ENCODE peak calls at places on chromosome 1, in ten cellular contexts. S, M, B, Y, A, F, C, D, J and K are unnamed samples.

GRCh38 chr1:228742535-228742934 is 7.3 kb downstream of the RHOU start:
- DNase-seq in M (no peak), J (no peak), C (no peak), Y (no peak), A (no peak), F (no peak), S (no peak), B (no peak), D (no peak), K (no peak)

GRCh38 chr1:53133261-53134041 is 9.0 kb downstream of the SLC1A7 start:
- DNase-seq in D (no peak), B (no peak), S (no peak), M (no peak), Y (no peak), F (no peak), J (no peak), A (no peak), C (no peak), K (no peak)

GRCh38 chr1:156664949-156665411 is 12.2 kb downstream of the NES start:
- DNase-seq in B (peak; percentile 70), Y (no peak), J (peak; percentile 50), C (no peak), F (no peak), M (peak; percentile 81), S (no peak), D (no peak), A (no peak), K (no peak)

GRCh38 chr1:229344937-229345684 is 2.3 kb upstream of the CCSAP start:
- DNase-seq in Y (no peak), B (no peak), M (no peak), C (no peak), D (no peak), S (peak; percentile 17), F (no peak), A (no peak), J (no peak), K (no peak)

GRCh38 chr1:99264201-99265021 is at the start of gene PLPPR4:
- DNase-seq in M (peak; percentile 2), S (peak; percentile 20), C (peak; percentile 5), A (peak; percentile 11), D (peak; percentile 27), F (no peak), B (peak; percentile 72), Y (peak; percentile 19), J (peak; percentile 87), K (peak; percentile 61)

GRCh38 chr1:101376121-101377095 is 139.6 kb downstream of the S1PR1 start:
- DNase-seq in D (no peak), A (no peak), S (no peak), Y (no peak), F (no peak), C (no peak), J (no peak), M (no peak), B (no peak), K (no peak)

GRCh38 chr1:147567594-147568381 is 26.5 kb downstream of the BCL9 start:
- DNase-seq in J (peak; percentile 53), D (peak; percentile 71), M (no peak), C (no peak), F (no peak), S (no peak), B (no peak), A (no peak), Y (peak; percentile 31), K (no peak)

GRCh38 chr1:91604632-91605031 is 104.0 kb downstream of the CDC7 start:
- DNase-seq in M (no peak), F (no peak), C (no peak), A (no peak), J (no peak), B (peak; percentile 59), S (no peak), Y (no peak), D (no peak), K (no peak)

GRCh38 chr1:41880261-41880660 is 38.5 kb downstream of the HIVEP3 start:
- DNase-seq in M (no peak), S (no peak), F (no peak), Y (no peak), D (no peak), A (no peak), J (no peak), B (no peak), C (no peak), K (no peak)

GRCh38 chr1:77068013-77068412 is 151.2 kb downstream of the PIGK start:
- DNase-seq in J (no peak), F (no peak), M (no peak), S (no peak), A (no peak), Y (peak; percentile 49), B (no peak), C (peak; percentile 72), D (no peak), K (no peak)

GRCh38 chr1:231188072-231188471 is 26.2 kb downstream of the TRIM67 start:
- DNase-seq in F (no peak), B (no peak), A (no peak), Y (no peak), D (no peak), S (no peak), M (no peak), C (no peak), J (no peak), K (no peak)

GRCh38 chr1:29380532-29380931 is 144.2 kb downstream of the PTPRU start:
- DNase-seq in A (no peak), F (no peak), M (no peak), B (peak; percentile 49), D (no peak), Y (no peak), J (no peak), C (peak; percentile 31), S (no peak), K (no peak)

GRCh38 chr1:245512980-245513578 is 358.3 kb downstream of the KIF26B start:
- DNase-seq in M (peak; percentile 9), F (no peak), S (peak; percentile 9), B (peak; percentile 16), D (no peak), C (peak; percentile 8), Y (no peak), A (peak; percentile 55), J (peak; percentile 44), K (no peak)

GRCh38 chr1:232704694-232705680 is 75.1 kb upstream of the SIPA1L2 start:
- DNase-seq in Y (no peak), S (peak; percentile 35), A (no peak), C (peak; percentile 87), B (peak; percentile 87), D (peak; percentile 39), M (no peak), F (peak; percentile 31), J (no peak), K (no peak)

GRCh38 chr1:57605933-57606332 is 182.1 kb upstream of the DAB1 start:
- DNase-seq in F (no peak), M (no peak), C (no peak), A (no peak), J (no peak), S (no peak), Y (no peak), B (no peak), D (no peak), K (no peak)

GRCh38 chr1:233981042-233981670 is 76.7 kb downstream of the SLC35F3 start:
- DNase-seq in M (no peak), B (no peak), Y (no peak), D (no peak), J (no peak), C (no peak), F (no peak), A (no peak), S (no peak), K (no peak)

GRCh38 chr1:24786191-24786590 is 40.9 kb downstream of the CLIC4 start:
- DNase-seq in B (peak; percentile 57), D (no peak), Y (no peak), M (no peak), J (no peak), F (no peak), S (no peak), C (peak; percentile 36), A (no peak), K (no peak)

GRCh38 chr1:111570781-111571181 is 48.8 kb upstream of the RAP1A start:
- DNase-seq in F (no peak), A (peak; percentile 39), B (peak; percentile 43), Y (no peak), J (no peak), M (no peak), D (no peak), S (peak; percentile 15), C (no peak), K (peak; percentile 31)
- TF ChIP-seq CTCF in F (no peak), A (peak; percentile 52), B (no peak), Y (peak; percentile 53), J (peak; percentile 35), M (peak; percentile 65), D (peak; percentile 21), S (peak; percentile 69), C (no peak), K (peak; percentile 56)

DNA sequence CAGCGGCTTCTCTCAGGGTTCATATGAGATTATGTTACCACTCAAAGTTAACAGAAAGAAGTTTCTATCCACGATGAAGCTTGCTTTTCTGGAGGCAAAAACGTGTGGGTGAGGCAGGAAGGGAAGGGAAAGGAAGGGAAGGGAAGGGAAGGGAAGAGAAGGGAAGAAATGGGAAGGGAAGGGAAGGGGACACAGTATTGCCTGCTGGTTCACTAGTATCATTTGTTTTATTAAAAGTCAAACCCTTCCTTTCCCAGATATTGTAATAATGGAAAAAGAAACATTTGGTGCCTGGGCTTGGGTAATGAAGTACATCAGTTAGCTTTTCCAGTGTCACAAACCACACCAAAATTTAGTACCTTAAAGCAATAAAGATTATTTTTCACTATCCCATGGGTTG is 18.0 kb upstream of the MROH9 start:
- DNase-seq in C (no peak), D (no peak), J (no peak), S (no peak), M (no peak), A (no peak), B (no peak), F (no peak), Y (no peak), K (no peak)
- TF ChIP-seq CTCF in C (no peak), D (no peak), J (no peak), S (no peak), M (no peak), A (no peak), B (no peak), F (no peak), Y (no peak), K (no peak)

DNA sequence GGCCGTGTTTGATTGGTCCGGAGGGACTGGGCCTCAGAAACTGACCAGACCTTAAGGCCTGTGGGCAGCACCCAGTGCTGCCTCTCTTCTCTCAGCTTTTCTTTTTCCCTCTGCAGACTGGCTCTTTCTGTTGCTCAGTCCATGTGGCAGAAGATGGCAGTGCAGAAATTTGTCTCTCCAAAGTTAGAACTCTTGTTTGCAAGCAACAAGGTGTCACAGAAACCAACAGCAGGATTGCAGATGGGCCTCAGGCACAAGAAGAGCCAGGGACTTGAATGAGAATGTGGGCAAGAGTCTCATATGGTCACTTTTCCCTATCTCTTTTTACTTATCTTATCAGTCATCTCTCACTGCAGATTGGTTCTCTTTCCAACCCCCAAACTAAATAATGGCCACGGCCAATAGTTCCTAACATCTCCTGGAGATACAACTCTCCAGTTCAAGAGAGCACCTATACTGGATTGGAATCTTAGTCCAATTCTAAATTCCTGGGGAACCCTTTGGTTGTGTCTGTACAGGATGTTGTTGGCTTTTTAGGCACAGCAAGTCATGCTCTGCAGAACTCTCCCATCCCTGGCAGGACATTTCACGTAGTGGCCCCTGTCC is 95.4 kb upstream of the RALGPS2 start:
- DNase-seq in J (no peak), C (no peak), D (no peak), Y (no peak), B (no peak), A (no peak), M (no peak), F (no peak), S (no peak), K (no peak)
- TF ChIP-seq CTCF in J (peak; percentile 15), C (no peak), D (no peak), Y (no peak), B (no peak), A (no peak), M (no peak), F (no peak), S (peak; percentile 64), K (no peak)

GRCh38 chr1:44907909-44908308 is 64.9 kb upstream of the PTCH2 start:
- DNase-seq in J (no peak), M (no peak), A (no peak), Y (no peak), F (no peak), C (no peak), D (no peak), S (no peak), B (no peak), K (no peak)
- TF ChIP-seq CTCF in J (no peak), M (no peak), A (peak; percentile 7), Y (no peak), F (no peak), C (no peak), D (no peak), S (no peak), B (no peak), K (no peak)